ENCODE peak calls at places on chromosomes 11 and 22, in seven cellular contexts. E is progenitor cell of endocrine pancreas; V is Jurkat, Clone E6-1; D is activated T-helper 1 cell treated with anti-CD3 and anti-CD28 coated beads, Interleukin-12 subunit alpha, Interleukin-12 subunit beta, Interleukin-2, Interleukin-4 antibody, amounts not matched to agents 30 ng/mL and 10 ng/mL and 1 ng/mL, durations not matched to agents 14 hours and 24 hours and 36 hours; I is substantia nigra; F is body of pancreas; P is NCI-H2029 treated with DMSO at 0.1 percent for 48 hours. C is an unnamed sample.

GRCh38 chr22:42343551-42344081 is 73.2 kb upstream of the TCF20 start:
- DNase-seq in E (no peak), V (no peak), D (peak), I (peak), F (no peak), P (no peak), C (no peak)

GRCh38 chr11:101459020-101459419 is 124.8 kb downstream of the TRPC6 start:
- DNase-seq in E (no peak), V (no peak), D (no peak), I (no peak), F (no peak), P (no peak), C (no peak)

GRCh38 chr11:27718346-27718852 is 18.1 kb upstream of the BDNF start:
- DNase-seq in E (peak), V (no peak), D (no peak), I (no peak), F (no peak), P (peak), C (peak)

GRCh38 chr11:28858076-28858475 is 749.9 kb downstream of the METTL15 start:
- DNase-seq in E (no peak), V (no peak), D (no peak), I (no peak), F (no peak), P (no peak), C (no peak)

GRCh38 chr22:21790359-21790758 is 54.8 kb upstream of the YPEL1 start:
- DNase-seq in E (no peak), V (no peak), D (no peak), I (no peak), F (no peak), P (no peak), C (no peak)

GRCh38 chr11:102653744-102654291 is 28.7 kb upstream of the MMP20 start:
- DNase-seq in E (no peak), V (no peak), D (no peak), I (no peak), F (no peak), P (no peak), C (no peak)

GRCh38 chr11:107496011-107496410 is 38.4 kb upstream of the CWF19L2 start:
- DNase-seq in E (no peak), V (no peak), D (no peak), I (no peak), F (no peak), P (no peak), C (no peak)

GRCh38 chr11:103420593-103420992 is 311.4 kb downstream of the DYNC2H1 start:
- DNase-seq in E (no peak), V (peak), D (no peak), I (no peak), F (no peak), P (no peak), C (no peak)